ENCODE peak calls at places on chromosomes 2 and 18, in seven cellular contexts. One of them, this sample, is unnamed.

GRCh38 chr18:54957987-54958386 is 1.3 kb downstream of the CCDC68 start:
- DNase-seq in NCI-H1105: no peak
- DNase-seq in AG04449: no peak
- DNase-seq in anterior cingulate cortex: no peak
- DNase-seq in vagina: no peak
- DNase-seq in H9: no peak
- DNase-seq in activated T-helper 1 cell treated with anti-CD3 and anti-CD28 coated beads, Interleukin-2, amount 50 U/mL, for 16 hours: no peak
- DNase-seq in this sample: no peak

GRCh38 chr2:235458839-235459273 is 35.0 kb upstream of the AGAP1 start:
- DNase-seq in activated T-helper 1 cell treated with anti-CD3 and anti-CD28 coated beads, Interleukin-2, amount 50 U/mL, for 16 hours: no peak
- DNase-seq in AG04449: no peak
- DNase-seq in anterior cingulate cortex: no peak
- DNase-seq in vagina: no peak
- DNase-seq in H9: no peak
- DNase-seq in NCI-H1105: no peak
- DNase-seq in this sample: no peak

GRCh38 chr2:8682719-8683667 is 1.1 kb downstream of the ID2 start:
- DNase-seq in anterior cingulate cortex: peak
- DNase-seq in NCI-H1105: peak
- DNase-seq in AG04449: no peak
- DNase-seq in vagina: no peak
- DNase-seq in activated T-helper 1 cell treated with anti-CD3 and anti-CD28 coated beads, Interleukin-2, amount 50 U/mL, for 16 hours: no peak
- DNase-seq in H9: no peak
- DNase-seq in this sample: peak

GRCh38 chr2:121809607-121810006 is 54.2 kb downstream of the TSN start:
- DNase-seq in H9: no peak
- DNase-seq in AG04449: no peak
- DNase-seq in anterior cingulate cortex: no peak
- DNase-seq in activated T-helper 1 cell treated with anti-CD3 and anti-CD28 coated beads, Interleukin-2, amount 50 U/mL, for 16 hours: no peak
- DNase-seq in vagina: no peak
- DNase-seq in NCI-H1105: no peak
- DNase-seq in this sample: no peak

GRCh38 chr2:65850695-65851094 is 418.3 kb upstream of the SPRED2 start:
- DNase-seq in vagina: no peak
- DNase-seq in NCI-H1105: no peak
- DNase-seq in AG04449: no peak
- DNase-seq in H9: no peak
- DNase-seq in anterior cingulate cortex: no peak
- DNase-seq in activated T-helper 1 cell treated with anti-CD3 and anti-CD28 coated beads, Interleukin-2, amount 50 U/mL, for 16 hours: no peak
- DNase-seq in this sample: no peak

GRCh38 chr2:170862503-170862902 is 45.8 kb downstream of the GAD1 start:
- DNase-seq in NCI-H1105: no peak
- DNase-seq in AG04449: no peak
- DNase-seq in H9: no peak
- DNase-seq in anterior cingulate cortex: no peak
- DNase-seq in activated T-helper 1 cell treated with anti-CD3 and anti-CD28 coated beads, Interleukin-2, amount 50 U/mL, for 16 hours: no peak
- DNase-seq in vagina: no peak
- DNase-seq in this sample: peak

GRCh38 chr2:213261237-213261636 is 23.0 kb upstream of the SPAG16 start:
- DNase-seq in NCI-H1105: no peak
- DNase-seq in AG04449: no peak
- DNase-seq in activated T-helper 1 cell treated with anti-CD3 and anti-CD28 coated beads, Interleukin-2, amount 50 U/mL, for 16 hours: no peak
- DNase-seq in anterior cingulate cortex: no peak
- DNase-seq in H9: no peak
- DNase-seq in vagina: no peak
- DNase-seq in this sample: no peak

GRCh38 chr2:85255456-85255812 is 72.4 kb downstream of the TGOLN2 start:
- DNase-seq in vagina: no peak
- DNase-seq in H9: peak
- DNase-seq in anterior cingulate cortex: no peak
- DNase-seq in NCI-H1105: no peak
- DNase-seq in activated T-helper 1 cell treated with anti-CD3 and anti-CD28 coated beads, Interleukin-2, amount 50 U/mL, for 16 hours: no peak
- DNase-seq in AG04449: no peak
- DNase-seq in this sample: peak

GRCh38 chr2:18455256-18455862 is 105.1 kb downstream of the RDH14 start:
- DNase-seq in anterior cingulate cortex: no peak
- DNase-seq in NCI-H1105: no peak
- DNase-seq in AG04449: peak
- DNase-seq in H9: peak
- DNase-seq in vagina: no peak
- DNase-seq in activated T-helper 1 cell treated with anti-CD3 and anti-CD28 coated beads, Interleukin-2, amount 50 U/mL, for 16 hours: no peak
- DNase-seq in this sample: no peak

GRCh38 chr18:50716902-50717301 is 102.9 kb downstream of the MRO start:
- DNase-seq in NCI-H1105: no peak
- DNase-seq in anterior cingulate cortex: no peak
- DNase-seq in AG04449: no peak
- DNase-seq in H9: no peak
- DNase-seq in vagina: no peak
- DNase-seq in activated T-helper 1 cell treated with anti-CD3 and anti-CD28 coated beads, Interleukin-2, amount 50 U/mL, for 16 hours: no peak
- DNase-seq in this sample: no peak

GRCh38 chr2:1628893-1629292 is 115.4 kb downstream of the PXDN start:
- DNase-seq in anterior cingulate cortex: no peak
- DNase-seq in H9: no peak
- DNase-seq in AG04449: no peak
- DNase-seq in NCI-H1105: peak
- DNase-seq in activated T-helper 1 cell treated with anti-CD3 and anti-CD28 coated beads, Interleukin-2, amount 50 U/mL, for 16 hours: no peak
- DNase-seq in vagina: no peak
- DNase-seq in this sample: no peak

GRCh38 chr18:79068299-79068945 is 772 bp upstream of the ATP9B start:
- DNase-seq in anterior cingulate cortex: no peak
- DNase-seq in AG04449: no peak
- DNase-seq in H9: no peak
- DNase-seq in vagina: no peak
- DNase-seq in activated T-helper 1 cell treated with anti-CD3 and anti-CD28 coated beads, Interleukin-2, amount 50 U/mL, for 16 hours: no peak
- DNase-seq in NCI-H1105: no peak
- DNase-seq in this sample: no peak

GRCh38 chr2:54722641-54723299 is 692 bp upstream of the EML6 start:
- DNase-seq in H9: no peak
- DNase-seq in vagina: no peak
- DNase-seq in AG04449: no peak
- DNase-seq in activated T-helper 1 cell treated with anti-CD3 and anti-CD28 coated beads, Interleukin-2, amount 50 U/mL, for 16 hours: no peak
- DNase-seq in NCI-H1105: no peak
- DNase-seq in anterior cingulate cortex: no peak
- DNase-seq in this sample: no peak

GRCh38 chr18:7784171-7784570 is 217.1 kb downstream of the PTPRM start:
- DNase-seq in NCI-H1105: no peak
- DNase-seq in AG04449: no peak
- DNase-seq in vagina: no peak
- DNase-seq in anterior cingulate cortex: no peak
- DNase-seq in H9: peak
- DNase-seq in activated T-helper 1 cell treated with anti-CD3 and anti-CD28 coated beads, Interleukin-2, amount 50 U/mL, for 16 hours: no peak
- DNase-seq in this sample: no peak

GRCh38 chr18:33578371-33579146 is 540 bp downstream of the ASXL3 start:
- DNase-seq in activated T-helper 1 cell treated with anti-CD3 and anti-CD28 coated beads, Interleukin-2, amount 50 U/mL, for 16 hours: no peak
- DNase-seq in anterior cingulate cortex: peak
- DNase-seq in AG04449: no peak
- DNase-seq in H9: peak
- DNase-seq in vagina: no peak
- DNase-seq in NCI-H1105: peak
- DNase-seq in this sample: peak

GRCh38 chr2:136363921-136364320 is 246.0 kb upstream of the CXCR4 start:
- DNase-seq in vagina: no peak
- DNase-seq in AG04449: no peak
- DNase-seq in H9: no peak
- DNase-seq in anterior cingulate cortex: no peak
- DNase-seq in activated T-helper 1 cell treated with anti-CD3 and anti-CD28 coated beads, Interleukin-2, amount 50 U/mL, for 16 hours: no peak
- DNase-seq in NCI-H1105: peak
- DNase-seq in this sample: no peak

GRCh38 chr2:71558300-71559051 is 105.1 kb downstream of the DYSF start:
- DNase-seq in NCI-H1105: no peak
- DNase-seq in H9: peak
- DNase-seq in activated T-helper 1 cell treated with anti-CD3 and anti-CD28 coated beads, Interleukin-2, amount 50 U/mL, for 16 hours: no peak
- DNase-seq in anterior cingulate cortex: no peak
- DNase-seq in AG04449: no peak
- DNase-seq in vagina: no peak
- DNase-seq in this sample: no peak

GRCh38 chr2:238344035-238344434 is 23.7 kb downstream of the TRAF3IP1 start:
- DNase-seq in H9: no peak
- DNase-seq in activated T-helper 1 cell treated with anti-CD3 and anti-CD28 coated beads, Interleukin-2, amount 50 U/mL, for 16 hours: no peak
- DNase-seq in vagina: no peak
- DNase-seq in NCI-H1105: no peak
- DNase-seq in anterior cingulate cortex: no peak
- DNase-seq in AG04449: no peak
- DNase-seq in this sample: no peak

GRCh38 chr2:176704282-176704773 is 435.1 kb downstream of the MTX2 start:
- DNase-seq in H9: no peak
- DNase-seq in AG04449: no peak
- DNase-seq in activated T-helper 1 cell treated with anti-CD3 and anti-CD28 coated beads, Interleukin-2, amount 50 U/mL, for 16 hours: no peak
- DNase-seq in NCI-H1105: no peak
- DNase-seq in vagina: no peak
- DNase-seq in anterior cingulate cortex: no peak
- DNase-seq in this sample: no peak

GRCh38 chr18:79849328-79850207 is 51.8 kb downstream of the KCNG2 start:
- DNase-seq in vagina: peak
- DNase-seq in H9: no peak
- DNase-seq in anterior cingulate cortex: no peak
- DNase-seq in activated T-helper 1 cell treated with anti-CD3 and anti-CD28 coated beads, Interleukin-2, amount 50 U/mL, for 16 hours: no peak
- DNase-seq in AG04449: no peak
- DNase-seq in NCI-H1105: no peak
- DNase-seq in this sample: no peak

GRCh38 chr2:227480528-227480927 is 8.6 kb downstream of the AGFG1 start:
- DNase-seq in NCI-H1105: no peak
- DNase-seq in anterior cingulate cortex: no peak
- DNase-seq in H9: no peak
- DNase-seq in activated T-helper 1 cell treated with anti-CD3 and anti-CD28 coated beads, Interleukin-2, amount 50 U/mL, for 16 hours: no peak
- DNase-seq in vagina: no peak
- DNase-seq in AG04449: no peak
- DNase-seq in this sample: no peak

GRCh38 chr2:188610050-188610444 is 318.4 kb downstream of the GULP1 start:
- DNase-seq in H9: no peak
- DNase-seq in activated T-helper 1 cell treated with anti-CD3 and anti-CD28 coated beads, Interleukin-2, amount 50 U/mL, for 16 hours: no peak
- DNase-seq in NCI-H1105: no peak
- DNase-seq in AG04449: no peak
- DNase-seq in anterior cingulate cortex: no peak
- DNase-seq in vagina: no peak
- DNase-seq in this sample: no peak

GRCh38 chr18:37330173-37330572 is 235.4 kb downstream of the CELF4 start:
- DNase-seq in NCI-H1105: no peak
- DNase-seq in anterior cingulate cortex: no peak
- DNase-seq in activated T-helper 1 cell treated with anti-CD3 and anti-CD28 coated beads, Interleukin-2, amount 50 U/mL, for 16 hours: no peak
- DNase-seq in H9: no peak
- DNase-seq in AG04449: no peak
- DNase-seq in vagina: no peak
- DNase-seq in this sample: no peak

GRCh38 chr2:74259191-74259590 is 60.8 kb downstream of the MTHFD2 start:
- DNase-seq in H9: no peak
- DNase-seq in NCI-H1105: no peak
- DNase-seq in activated T-helper 1 cell treated with anti-CD3 and anti-CD28 coated beads, Interleukin-2, amount 50 U/mL, for 16 hours: no peak
- DNase-seq in anterior cingulate cortex: no peak
- DNase-seq in vagina: no peak
- DNase-seq in AG04449: no peak
- DNase-seq in this sample: no peak

GRCh38 chr18:13726972-13727331 is 479 bp downstream of the RNMT start:
- DNase-seq in H9: peak
- DNase-seq in vagina: no peak
- DNase-seq in NCI-H1105: no peak
- DNase-seq in activated T-helper 1 cell treated with anti-CD3 and anti-CD28 coated beads, Interleukin-2, amount 50 U/mL, for 16 hours: peak
- DNase-seq in AG04449: no peak
- DNase-seq in anterior cingulate cortex: peak
- DNase-seq in this sample: no peak

GRCh38 chr2:7241041-7241440 is 323.8 kb downstream of the RNF144A start:
- DNase-seq in H9: no peak
- DNase-seq in AG04449: no peak
- DNase-seq in anterior cingulate cortex: no peak
- DNase-seq in activated T-helper 1 cell treated with anti-CD3 and anti-CD28 coated beads, Interleukin-2, amount 50 U/mL, for 16 hours: no peak
- DNase-seq in vagina: no peak
- DNase-seq in NCI-H1105: no peak
- DNase-seq in this sample: no peak

GRCh38 chr2:153474407-153474806 is 4.2 kb downstream of the RPRM start:
- DNase-seq in vagina: no peak
- DNase-seq in activated T-helper 1 cell treated with anti-CD3 and anti-CD28 coated beads, Interleukin-2, amount 50 U/mL, for 16 hours: no peak
- DNase-seq in anterior cingulate cortex: no peak
- DNase-seq in H9: no peak
- DNase-seq in NCI-H1105: no peak
- DNase-seq in AG04449: no peak
- DNase-seq in this sample: no peak

GRCh38 chr18:48488388-48488850 is 50.4 kb upstream of the CTIF start:
- DNase-seq in NCI-H1105: no peak
- DNase-seq in anterior cingulate cortex: no peak
- DNase-seq in AG04449: peak
- DNase-seq in activated T-helper 1 cell treated with anti-CD3 and anti-CD28 coated beads, Interleukin-2, amount 50 U/mL, for 16 hours: no peak
- DNase-seq in H9: no peak
- DNase-seq in vagina: no peak
- DNase-seq in this sample: no peak

GRCh38 chr18:59493019-59493418 is 134.0 kb upstream of the LMAN1 start:
- DNase-seq in H9: no peak
- DNase-seq in AG04449: no peak
- DNase-seq in anterior cingulate cortex: no peak
- DNase-seq in activated T-helper 1 cell treated with anti-CD3 and anti-CD28 coated beads, Interleukin-2, amount 50 U/mL, for 16 hours: no peak
- DNase-seq in NCI-H1105: no peak
- DNase-seq in vagina: no peak
- DNase-seq in this sample: no peak

GRCh38 chr18:45275367-45276113 is 339.7 kb upstream of the SLC14A2 start:
- DNase-seq in anterior cingulate cortex: no peak
- DNase-seq in activated T-helper 1 cell treated with anti-CD3 and anti-CD28 coated beads, Interleukin-2, amount 50 U/mL, for 16 hours: no peak
- DNase-seq in vagina: no peak
- DNase-seq in H9: no peak
- DNase-seq in AG04449: no peak
- DNase-seq in NCI-H1105: no peak
- DNase-seq in this sample: peak

GRCh38 chr2:132400169-132400900 is 16.3 kb upstream of the GPR39 start:
- DNase-seq in vagina: no peak
- DNase-seq in anterior cingulate cortex: no peak
- DNase-seq in NCI-H1105: no peak
- DNase-seq in AG04449: no peak
- DNase-seq in H9: no peak
- DNase-seq in activated T-helper 1 cell treated with anti-CD3 and anti-CD28 coated beads, Interleukin-2, amount 50 U/mL, for 16 hours: no peak
- DNase-seq in this sample: no peak

GRCh38 chr2:33426666-33427231 is 49.7 kb upstream of the RASGRP3 start:
- DNase-seq in anterior cingulate cortex: no peak
- DNase-seq in vagina: no peak
- DNase-seq in activated T-helper 1 cell treated with anti-CD3 and anti-CD28 coated beads, Interleukin-2, amount 50 U/mL, for 16 hours: no peak
- DNase-seq in AG04449: no peak
- DNase-seq in NCI-H1105: peak
- DNase-seq in H9: no peak
- DNase-seq in this sample: no peak

GRCh38 chr2:10331702-10332401 is 29.1 kb downstream of the HPCAL1 start:
- DNase-seq in AG04449: no peak
- DNase-seq in H9: no peak
- DNase-seq in anterior cingulate cortex: no peak
- DNase-seq in NCI-H1105: peak
- DNase-seq in vagina: no peak
- DNase-seq in activated T-helper 1 cell treated with anti-CD3 and anti-CD28 coated beads, Interleukin-2, amount 50 U/mL, for 16 hours: no peak
- DNase-seq in this sample: peak

GRCh38 chr2:28274911-28275685 is 117.6 kb upstream of the FOSL2 start:
- DNase-seq in activated T-helper 1 cell treated with anti-CD3 and anti-CD28 coated beads, Interleukin-2, amount 50 U/mL, for 16 hours: no peak
- DNase-seq in vagina: no peak
- DNase-seq in H9: peak
- DNase-seq in AG04449: peak
- DNase-seq in anterior cingulate cortex: no peak
- DNase-seq in NCI-H1105: no peak
- DNase-seq in this sample: peak

GRCh38 chr18:11149441-11150270 is at the start of gene PIEZO2:
- DNase-seq in vagina: no peak
- DNase-seq in AG04449: no peak
- DNase-seq in NCI-H1105: peak
- DNase-seq in activated T-helper 1 cell treated with anti-CD3 and anti-CD28 coated beads, Interleukin-2, amount 50 U/mL, for 16 hours: no peak
- DNase-seq in H9: peak
- DNase-seq in anterior cingulate cortex: peak
- DNase-seq in this sample: peak

GRCh38 chr2:101223814-101224231 is 28.9 kb upstream of the CNOT11 start:
- DNase-seq in AG04449: no peak
- DNase-seq in activated T-helper 1 cell treated with anti-CD3 and anti-CD28 coated beads, Interleukin-2, amount 50 U/mL, for 16 hours: no peak
- DNase-seq in anterior cingulate cortex: no peak
- DNase-seq in NCI-H1105: no peak
- DNase-seq in vagina: no peak
- DNase-seq in H9: no peak
- DNase-seq in this sample: peak

This sample was measured in KBM-7.